ENCODE peak calls at places on chromosomes 5 and 9, in five cellular contexts. P is cardiac muscle cell, B is brain microvascular endothelial cell, W is colonic mucosa, S is uterus. G is an unnamed sample.

GRCh38 chr5:157543825-157544622 is 31.6 kb downstream of the ADAM19 start:
- DNase-seq in B (peak; percentile 80), P (no peak), W (no peak), S (peak; percentile 63), G (peak; percentile 75)

GRCh38 chr9:70506159-70506558 is 91.7 kb upstream of the KLF9 start:
- DNase-seq in P (no peak), B (no peak), S (no peak), W (no peak), G (no peak)

GRCh38 chr5:164934039-164934438 is 1428.6 kb downstream of the MAT2B start:
- DNase-seq in P (no peak), S (no peak), W (no peak), B (no peak), G (no peak)

GRCh38 chr9:134442486-134443168 is 116.4 kb downstream of the RXRA start:
- DNase-seq in B (no peak), P (peak; percentile 66), W (no peak), S (no peak), G (no peak)

GRCh38 chr5:134374234-134374633 is 2.9 kb downstream of the UBE2B start:
- DNase-seq in W (no peak), P (no peak), S (no peak), B (no peak), G (no peak)

GRCh38 chr5:56028708-56029107 is 33.9 kb upstream of the IL6ST start:
- DNase-seq in S (no peak), P (no peak), W (no peak), B (no peak), G (no peak)

GRCh38 chr5:127112347-127112864 is 39.1 kb upstream of the C5orf63 start:
- DNase-seq in P (no peak), S (no peak), B (peak; percentile 55), W (no peak), G (no peak)

GRCh38 chr9:33445941-33446506 is 1.4 kb downstream of the AQP3 start:
- DNase-seq in B (no peak), S (no peak), P (no peak), W (no peak), G (no peak)

GRCh38 chr5:167835146-167835545 is 456.3 kb upstream of the WWC1 start:
- DNase-seq in W (no peak), P (no peak), S (no peak), B (no peak), G (no peak)

GRCh38 chr9:134936021-134936761 is 18.5 kb upstream of the FCN1 start:
- DNase-seq in W (no peak), S (no peak), P (no peak), B (no peak), G (no peak)

GRCh38 chr9:95511952-95512750 is 4.6 kb downstream of the PTCH1 start:
- DNase-seq in W (peak; percentile 36), S (no peak), P (peak; percentile 52), B (no peak), G (no peak)

GRCh38 chr5:108141676-108142075 is 240.2 kb downstream of the FBXL17 start:
- DNase-seq in B (peak; percentile 22), W (no peak), S (no peak), P (no peak), G (no peak)

GRCh38 chr5:132487841-132488555 is 2.6 kb downstream of the IRF1 start:
- DNase-seq in P (no peak), S (peak; percentile 12), W (peak; percentile 19), B (no peak), G (no peak)

GRCh38 chr5:151569132-151570046 is 21.7 kb downstream of the FAT2 start:
- DNase-seq in B (no peak), S (no peak), P (no peak), W (no peak), G (no peak)

GRCh38 chr5:129031886-129032683 is 62.5 kb upstream of the ISOC1 start:
- DNase-seq in P (no peak), B (no peak), W (no peak), S (no peak), G (no peak)

GRCh38 chr5:79831910-79832309 is 142.3 kb downstream of the CMYA5 start:
- DNase-seq in P (no peak), S (no peak), B (no peak), W (no peak), G (no peak)

GRCh38 chr5:133635051-133635450 is 22.7 kb upstream of the FSTL4 start:
- DNase-seq in W (no peak), B (peak; percentile 56), P (no peak), S (no peak), G (no peak)

GRCh38 chr5:131639148-131639547 is 4.1 kb upstream of the RAPGEF6 start:
- DNase-seq in W (no peak), P (no peak), S (no peak), B (no peak), G (no peak)

GRCh38 chr5:174338204-174339010 is 292.9 kb downstream of the NSG2 start:
- DNase-seq in B (no peak), S (no peak), P (peak; percentile 71), W (no peak), G (no peak)

GRCh38 chr9:18999173-18999785 is 33.7 kb downstream of the SAXO1 start:
- DNase-seq in W (no peak), B (no peak), P (no peak), S (no peak), G (no peak)

GRCh38 chr5:34064656-34065055 is 21.6 kb upstream of the C1QTNF3 start:
- DNase-seq in S (no peak), B (no peak), P (no peak), W (no peak), G (no peak)

GRCh38 chr5:140988036-140988997 is 22.0 kb downstream of the PCDHAC2 start:
- DNase-seq in B (no peak), W (no peak), P (peak; percentile 28), S (no peak), G (no peak)

GRCh38 chr5:61167382-61167781 is 5.1 kb upstream of the SMIM15 start:
- DNase-seq in W (no peak), S (no peak), P (no peak), B (peak; percentile 27), G (no peak)

GRCh38 chr9:122314193-122314592 is 49.5 kb downstream of the MRRF start:
- DNase-seq in W (no peak), S (no peak), B (no peak), P (no peak), G (no peak)

GRCh38 chr9:72441296-72442211 is 76.5 kb upstream of the ZFAND5 start:
- DNase-seq in S (no peak), W (no peak), B (peak; percentile 64), P (no peak), G (no peak)

GRCh38 chr9:72442212-72442607 is 77.2 kb upstream of the ZFAND5 start:
- DNase-seq in P (no peak), B (peak; percentile 87), W (no peak), S (no peak), G (peak; percentile 56)

GRCh38 chr9:72445291-72446000 is 76.0 kb upstream of the TMC1 start:
- DNase-seq in W (no peak), S (no peak), B (no peak), P (no peak), G (no peak)

GRCh38 chr9:72444436-72444835 is 77.0 kb upstream of the TMC1 start:
- DNase-seq in P (no peak), W (no peak), B (no peak), S (no peak), G (no peak)

DNA sequence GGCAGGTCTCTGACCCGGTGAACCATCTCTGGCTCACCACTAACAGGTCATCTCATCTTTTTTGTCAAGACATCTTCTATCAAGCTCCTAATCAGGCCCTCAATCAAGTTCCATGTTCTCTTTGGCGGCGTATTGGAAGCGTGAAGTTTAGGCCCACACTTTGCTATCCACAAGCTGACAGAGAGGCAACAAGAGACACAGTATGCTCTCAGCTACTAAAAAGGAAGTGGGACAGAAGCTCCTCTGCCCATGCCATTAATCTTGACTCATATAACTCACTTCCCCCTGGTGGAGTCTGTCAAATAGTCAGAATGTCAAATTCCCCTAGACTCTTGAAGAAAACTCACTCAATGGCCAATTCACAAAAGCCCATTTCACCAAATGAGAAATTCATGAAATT is 77.6 kb upstream of the TMC1 start:
- DNase-seq in P (no peak), B (no peak), W (no peak), S (no peak), G (no peak)
- TF ChIP-seq CTCF in P (no peak), B (peak; percentile 19), W (no peak), S (no peak), G (no peak)

GRCh38 chr9:97220894-97221477 is 86.5 kb upstream of the CCDC180 start:
- DNase-seq in W (no peak), P (peak; percentile 23), S (no peak), B (no peak), G (no peak)
- H3K4me3 ChIP-seq in W (no peak overlapping the region), P (peak overlapping the region; percentile 24), S (no peak overlapping the region), B (peak overlapping the region; percentile 26), G (peak overlapping the region; percentile 37)

GRCh38 chr5:40735609-40736008 is 20.2 kb downstream of the TTC33 start:
- DNase-seq in B (no peak), P (no peak), S (no peak), W (no peak), G (no peak)
- H3K27ac ChIP-seq in B (peak overlapping the region; percentile 45), P (no peak overlapping the region), S (no peak overlapping the region), W (peak overlapping the region; percentile 68), G (peak overlapping the region; percentile 75)

GRCh38 chr9:128150594-128151342 is 1.5 kb downstream of the LCN2 start:
- DNase-seq in P (peak; percentile 17), W (peak; percentile 77), S (no peak), B (no peak), G (no peak)
- TF ChIP-seq CTCF in P (peak; percentile 32), W (no peak), S (no peak), B (peak; percentile 50), G (peak; percentile 25)

GRCh38 chr5:177516601-177517568 is at the start of gene DDX41:
- DNase-seq in P (peak; percentile 99), B (peak; percentile 98), S (peak; percentile 97), W (peak; percentile 98), G (peak; percentile 98)

GRCh38 chr5:177514541-177514940 is 2.2 kb downstream of the DDX41 start:
- DNase-seq in S (no peak), W (no peak), P (no peak), B (no peak), G (no peak)

GRCh38 chr5:177512736-177513380 is 3.2 kb upstream of the DOK3 start:
- DNase-seq in P (no peak), W (no peak), B (no peak), S (no peak), G (no peak)

GRCh38 chr5:177513500-177513899 is 3.3 kb downstream of the DDX41 start:
- DNase-seq in W (no peak), S (no peak), P (no peak), B (no peak), G (no peak)

DNA sequence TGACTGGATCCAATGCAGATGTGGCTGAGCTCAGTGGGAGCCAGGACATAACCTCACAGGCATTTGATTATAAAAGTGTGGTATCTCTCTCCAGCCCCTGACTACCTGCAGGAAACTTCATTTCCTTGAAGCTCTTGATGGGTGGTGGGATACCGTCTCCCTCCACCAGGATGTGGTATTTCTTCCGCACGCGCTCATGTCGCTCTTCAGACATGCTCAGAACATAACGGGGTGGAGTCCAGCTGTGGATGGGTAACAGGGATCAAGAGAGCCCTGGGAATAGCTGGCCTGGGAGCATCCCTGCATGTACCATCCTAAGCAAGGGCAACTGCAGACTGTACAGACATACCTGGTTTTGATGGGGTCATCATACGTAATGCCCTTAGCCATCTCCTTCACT is 1.2 kb downstream of the DDX41 start:
- DNase-seq in S (no peak), B (no peak), W (no peak), P (no peak), G (no peak)
- H3K4me3 ChIP-seq in S (no peak overlapping the region), B (peak overlapping the region; percentile 100), W (peak overlapping the region; percentile 84), P (peak overlapping the region; percentile 70), G (peak overlapping the region; percentile 97)

G was measured in AG04450.